ENCODE peak calls at places on chromosomes 16 and 17, in six cellular contexts. B is NCI-H1105; S is stimulated activated CD8-positive, alpha-beta memory T cell treated with anti-CD3 and anti-CD28 coated beads, Interleukin-7, amount 100 ng/mL, for 1 hour; Y is HS-27A; M is Calu3; K is GM19239. Z is an unnamed sample.

GRCh38 chr16:67029249-67030096 is 524 bp downstream of the CBFB start:
- DNase-seq in M (peak), K (peak), Y (no peak), S (peak), B (no peak), Z (peak)

GRCh38 chr17:83091257-83092141 is 12.1 kb downstream of the METRNL start:
- DNase-seq in M (peak), Y (no peak), B (no peak), S (no peak), K (no peak), Z (no peak)

GRCh38 chr17:67244621-67245072 is 349 bp downstream of the HELZ start:
- DNase-seq in Y (no peak), M (peak), B (no peak), K (no peak), S (no peak), Z (no peak)

GRCh38 chr16:64356267-64356666 is 765.6 kb downstream of the CDH11 start:
- DNase-seq in M (no peak), Y (peak), S (no peak), K (no peak), B (no peak), Z (no peak)

GRCh38 chr17:77919276-77919675 is 39.2 kb upstream of the TNRC6C start:
- DNase-seq in S (no peak), K (no peak), Y (no peak), B (no peak), M (no peak), Z (no peak)

GRCh38 chr17:58336456-58337094 is 8.0 kb upstream of the TSPOAP1 start:
- DNase-seq in S (no peak), K (no peak), M (no peak), Y (no peak), B (no peak), Z (no peak)

GRCh38 chr17:47810200-47810821 is 11.3 kb downstream of the OSBPL7 start:
- DNase-seq in B (no peak), Y (peak), M (peak), S (no peak), K (no peak), Z (no peak)

GRCh38 chr16:86740817-86741799 is 162.8 kb downstream of the FOXL1 start:
- DNase-seq in Y (peak), K (no peak), M (peak), S (no peak), B (no peak), Z (no peak)

GRCh38 chr16:49854227-49855203 is 1.4 kb downstream of the ZNF423 start:
- DNase-seq in B (no peak), Y (no peak), S (no peak), M (peak), K (no peak), Z (no peak)

GRCh38 chr16:88945473-88945872 is 31.5 kb downstream of the CBFA2T3 start:
- DNase-seq in B (no peak), M (no peak), K (no peak), Y (no peak), S (no peak), Z (no peak)

GRCh38 chr16:69123894-69124293 is 8.5 kb downstream of the CHTF8 start:
- DNase-seq in S (no peak), M (peak), K (no peak), B (no peak), Y (peak), Z (peak)

GRCh38 chr16:7345423-7345822 is 12.8 kb downstream of the RBFOX1 start:
- DNase-seq in S (no peak), K (no peak), Y (no peak), B (no peak), M (no peak), Z (no peak)

GRCh38 chr17:65797809-65798208 is 236.4 kb upstream of the AXIN2 start:
- DNase-seq in B (no peak), M (no peak), S (no peak), K (no peak), Y (no peak), Z (no peak)

GRCh38 chr16:2467301-2468141 is 3.6 kb upstream of the NTN3 start:
- DNase-seq in Y (peak), M (peak), S (no peak), K (peak), B (peak), Z (no peak)

GRCh38 chr16:75385507-75386152 is 47.7 kb downstream of the CFDP1 start:
- DNase-seq in K (no peak), B (peak), M (no peak), S (no peak), Y (peak), Z (peak)

GRCh38 chr16:23557779-23558330 is 328 bp downstream of the UBFD1 start:
- DNase-seq in K (peak), S (no peak), M (peak), B (no peak), Y (no peak), Z (no peak)

GRCh38 chr17:164536-165235 is 16.8 kb downstream of the DOC2B start:
- DNase-seq in K (no peak), S (no peak), B (no peak), Y (no peak), M (peak), Z (no peak)

GRCh38 chr17:73480740-73481139 is 163.5 kb downstream of the SDK2 start:
- DNase-seq in M (no peak), K (no peak), S (no peak), Y (no peak), B (no peak), Z (no peak)

GRCh38 chr17:3603870-3604259 is 5.3 kb downstream of the TRPV1 start:
- DNase-seq in Y (no peak), M (no peak), S (no peak), B (no peak), K (no peak), Z (no peak)

GRCh38 chr17:51258756-51259573 is 884 bp downstream of the MBTD1 start:
- DNase-seq in M (peak), B (no peak), K (no peak), Y (no peak), S (no peak), Z (no peak)

GRCh38 chr16:57253410-57253927 is 8.4 kb downstream of the ARL2BP start:
- DNase-seq in S (no peak), M (peak), Y (no peak), B (no peak), K (no peak), Z (no peak)

Z was measured in central memory CD4-positive, alpha-beta T cell.